ENCODE peak calls at places on chromosomes 4 and X, in five cellular contexts. R, O, N, F and Q are unnamed samples.

GRCh38 chr4:1216869-1217294 is 32.0 kb downstream of the CTBP1 start:
- DNase-seq in O (no peak), R (no peak), F (no peak), N (no peak), Q (no peak)

GRCh38 chr4:140673729-140674128 is 82.5 kb downstream of the TBC1D9 start:
- DNase-seq in R (no peak), F (no peak), O (no peak), N (no peak), Q (no peak)

GRCh38 chrX:152861116-152861515 is 30.3 kb downstream of the NSDHL start:
- DNase-seq in R (no peak), O (no peak), F (no peak), N (no peak), Q (peak)

GRCh38 chr4:142579483-142579882 is 266.6 kb downstream of the INPP4B start:
- DNase-seq in F (no peak), N (no peak), R (no peak), O (no peak), Q (no peak)

GRCh38 chrX:6228720-6229119 is at the start of gene NLGN4X:
- DNase-seq in O (no peak), R (no peak), F (no peak), N (no peak), Q (no peak)

GRCh38 chr4:142264961-142265360 is 581.1 kb downstream of the INPP4B start:
- DNase-seq in R (no peak), O (no peak), F (no peak), N (no peak), Q (peak)

GRCh38 chrX:77788050-77788449 is 2.0 kb upstream of the ATRX start:
- DNase-seq in R (no peak), O (no peak), N (peak), F (peak), Q (no peak)

GRCh38 chr4:4387531-4388311 is 819 bp downstream of the NSG1 start:
- DNase-seq in O (no peak), R (no peak), N (no peak), F (no peak), Q (no peak)

GRCh38 chr4:87209696-87210095 is 10.7 kb downstream of the KLHL8 start:
- DNase-seq in R (no peak), O (peak), N (no peak), F (no peak), Q (no peak)
- H3K4me3 ChIP-seq in R (peak), O (no peak), N (no peak), F (no peak), Q (no peak)

GRCh38 chr4:48445704-48446103 is 37.4 kb upstream of the SLC10A4 start:
- DNase-seq in F (no peak), O (no peak), N (peak), R (no peak), Q (no peak)

GRCh38 chr4:48436318-48436717 is 46.8 kb upstream of the SLC10A4 start:
- DNase-seq in R (no peak), N (no peak), O (no peak), F (no peak), Q (no peak)

DNA sequence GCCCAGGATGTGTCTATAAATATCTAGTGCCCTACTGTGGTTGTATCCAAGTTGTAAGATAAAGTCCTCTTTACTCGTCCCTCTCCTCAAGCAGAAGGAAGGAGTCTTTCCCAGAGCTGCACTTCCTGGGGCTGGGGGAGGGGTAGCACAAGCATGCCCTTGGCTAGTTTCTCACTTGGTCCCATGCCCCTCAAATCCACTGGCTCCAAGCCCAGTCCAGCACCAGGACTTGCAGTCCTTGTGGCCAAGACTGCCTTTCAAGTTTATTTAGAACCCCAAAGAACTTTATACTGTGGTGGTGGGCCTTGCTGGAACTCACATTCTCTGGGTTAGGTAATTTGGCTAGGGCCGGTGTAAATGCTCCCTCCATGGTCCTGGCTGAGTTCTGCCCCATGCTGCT is 43.2 kb upstream of the SLC10A4 start:
- DNase-seq in N (no peak), R (no peak), O (no peak), F (no peak), Q (peak)
- TF ChIP-seq CTCF in N (no peak), R (no peak), O (no peak), F (no peak), Q (no peak)

DNA sequence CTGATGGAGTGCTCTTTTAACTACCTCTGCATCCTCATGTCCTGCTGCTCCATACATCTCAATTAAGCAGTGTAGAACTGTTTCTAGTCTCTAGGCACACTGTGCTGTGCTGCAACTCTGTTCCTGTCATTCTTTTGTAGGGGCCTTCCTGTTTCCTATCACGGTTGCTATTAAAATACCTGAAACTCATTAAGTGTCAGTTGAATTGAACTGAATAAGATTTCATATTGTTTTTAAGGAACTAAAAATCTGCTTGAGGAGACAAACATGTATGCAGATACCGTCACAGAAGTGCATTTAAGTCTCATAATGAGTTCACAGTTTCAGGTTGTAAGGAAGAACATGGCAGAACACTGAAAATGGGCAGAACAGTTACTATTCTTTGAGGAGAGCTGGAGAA is 170.1 kb downstream of the LARP7 start:
- DNase-seq in F (no peak), R (no peak), O (no peak), N (no peak), Q (no peak)
- H3K4me3 ChIP-seq in F (no peak), R (no peak), O (no peak), N (no peak), Q (no peak)

DNA sequence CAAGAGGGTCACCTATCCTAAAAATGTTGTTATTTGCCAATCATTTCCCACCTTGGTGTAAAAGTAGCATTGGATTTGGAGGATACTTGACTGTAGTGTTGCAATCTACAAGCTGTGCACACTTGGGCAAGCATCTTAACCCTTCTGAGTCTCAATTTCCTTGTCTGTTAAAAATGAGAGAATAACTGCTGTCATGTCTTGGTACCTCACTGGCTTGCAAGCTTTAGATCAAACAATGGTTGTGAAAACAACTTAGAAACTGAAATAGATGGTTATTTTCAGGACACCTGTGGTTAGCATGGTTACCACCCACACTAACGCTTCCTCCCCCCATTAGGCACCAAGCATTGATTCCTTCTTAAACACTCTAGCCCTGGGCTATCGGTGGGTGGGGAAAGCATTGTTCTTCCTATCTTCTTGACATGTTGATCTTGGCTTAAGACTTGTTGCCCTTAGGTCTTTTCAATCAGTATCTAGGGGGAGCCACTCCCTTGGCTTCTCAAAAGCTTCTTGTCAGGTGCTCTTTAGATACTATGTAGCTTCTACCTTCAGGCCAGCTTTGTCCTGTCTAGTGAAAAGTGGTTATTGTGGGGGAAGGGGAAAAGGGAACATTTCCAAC is 10.6 kb upstream of the AMOT start:
- DNase-seq in R (no peak), F (no peak), O (no peak), N (no peak), Q (no peak)
- TF ChIP-seq CTCF in R (no peak), F (no peak), O (no peak), N (no peak), Q (no peak)

GRCh38 chr4:54091637-54092404 is 8.1 kb upstream of the GSX2 start:
- DNase-seq in N (peak), R (peak), O (peak), F (no peak), Q (no peak)
- H3K4me3 ChIP-seq in N (peak), R (peak), O (peak), F (peak), Q (peak)

GRCh38 chr4:56627985-56628384 is 53.1 kb downstream of the HOPX start:
- DNase-seq in F (no peak), N (no peak), R (no peak), O (no peak), Q (no peak)

GRCh38 chr4:56628592-56628991 is 52.5 kb downstream of the HOPX start:
- DNase-seq in F (no peak), R (no peak), N (no peak), O (no peak), Q (no peak)

GRCh38 chr4:56626420-56626819 is 54.7 kb downstream of the HOPX start:
- DNase-seq in N (peak), R (no peak), O (no peak), F (no peak), Q (no peak)

GRCh38 chr4:56627375-56627774 is 53.7 kb downstream of the HOPX start:
- DNase-seq in N (no peak), R (no peak), F (no peak), O (no peak), Q (no peak)

GRCh38 chr4:56626963-56627362 is 54.1 kb downstream of the HOPX start:
- DNase-seq in O (no peak), N (no peak), R (no peak), F (no peak), Q (no peak)
- TF ChIP-seq CTCF in O (no peak), N (no peak), R (no peak), F (peak), Q (no peak)

GRCh38 chr4:53196195-53196641 is 169.6 kb downstream of the SCFD2 start:
- DNase-seq in R (no peak), F (peak), O (no peak), N (no peak), Q (peak)
- H3K4me3 ChIP-seq in R (no peak), F (no peak), O (no peak), N (no peak), Q (no peak)

GRCh38 chr4:172868271-172868670 is 300.3 kb upstream of the GALNT7 start:
- DNase-seq in F (no peak), N (no peak), O (no peak), R (no peak), Q (no peak)

GRCh38 chr4:172865531-172866127 is 303.0 kb upstream of the GALNT7 start:
- DNase-seq in O (no peak), F (no peak), N (no peak), R (no peak), Q (no peak)

GRCh38 chr4:172866421-172866820 is 302.2 kb upstream of the GALNT7 start:
- DNase-seq in F (no peak), O (no peak), N (no peak), R (no peak), Q (no peak)

GRCh38 chr4:172869621-172870268 is 298.9 kb upstream of the GALNT7 start:
- DNase-seq in N (no peak), O (no peak), R (no peak), F (no peak), Q (no peak)

GRCh38 chr4:172871381-172871780 is 297.2 kb upstream of the GALNT7 start:
- DNase-seq in N (no peak), R (no peak), O (no peak), F (no peak), Q (no peak)
- TF ChIP-seq CTCF in N (no peak), R (no peak), O (no peak), F (no peak), Q (no peak)